ENCODE peak calls at places on chromosome 20, in ten cellular contexts. N, H, Q, W, X, F, A, T, E and M are unnamed samples. For H3K9me3, the result is how much of the 10 kb centered on the place peaks cover.

GRCh38 chr20:58229198-58229802 is 847 bp upstream of the ANKRD60 start:
- DNase-seq in N (no peak), H (no peak), Q (peak), W (no peak), X (no peak), F (no peak), A (no peak), T (no peak), E (no peak), M (no peak)

GRCh38 chr20:63942250-63943006 is 13.8 kb downstream of the UCKL1 start:
- DNase-seq in N (no peak), H (no peak), Q (peak), W (peak), X (peak), F (no peak), A (peak), T (no peak), E (no peak), M (no peak)

GRCh38 chr20:33392016-33392415 is 9.3 kb downstream of the CDK5RAP1 start:
- DNase-seq in N (peak), H (no peak), Q (no peak), W (no peak), X (peak), F (no peak), A (no peak), T (no peak), E (no peak), M (no peak)

GRCh38 chr20:57203986-57204385 is 62.5 kb downstream of the BMP7 start:
- DNase-seq in N (no peak), H (no peak), Q (no peak), W (no peak), X (no peak), F (no peak), A (no peak), T (no peak), E (no peak), M (no peak)

GRCh38 chr20:44491635-44492395 is 16.1 kb downstream of the TTPAL start:
- DNase-seq in N (no peak), H (peak), Q (peak), W (peak), X (peak), F (no peak), A (no peak), T (no peak), E (no peak), M (no peak)

GRCh38 chr20:52105573-52106422 is 85.8 kb downstream of the ZFP64 start:
- DNase-seq in N (no peak), H (no peak), Q (peak), W (no peak), X (peak), F (peak), A (no peak), T (no peak), E (no peak), M (no peak)

GRCh38 chr20:20085812-20086211 is 33.5 kb downstream of the CFAP61 start:
- DNase-seq in N (no peak), H (no peak), Q (no peak), W (peak), X (peak), F (no peak), A (no peak), T (no peak), E (no peak), M (no peak)

GRCh38 chr20:44790994-44791393 is 19.4 kb downstream of the RIMS4 start:
- DNase-seq in N (no peak), H (no peak), Q (no peak), W (no peak), X (no peak), F (no peak), A (no peak), T (no peak), E (no peak), M (no peak)

GRCh38 chr20:40502431-40502992 is 186.5 kb downstream of the MAFB start:
- DNase-seq in N (no peak), H (no peak), Q (no peak), W (no peak), X (no peak), F (peak), A (no peak), T (no peak), E (no peak), M (no peak)

GRCh38 chr20:10449270-10449669 is 14.2 kb downstream of the SLX4IP start:
- DNase-seq in N (no peak), H (no peak), Q (no peak), W (no peak), X (no peak), F (no peak), A (no peak), T (no peak), E (no peak), M (no peak)

GRCh38 chr20:35008411-35009342 is 53.0 kb downstream of the MYH7B start:
- DNase-seq in N (no peak), H (peak), Q (peak), W (peak), X (peak), F (no peak), A (no peak), T (no peak), E (peak), M (no peak)

GRCh38 chr20:14865169-14865568 is 527.8 kb upstream of the FLRT3 start:
- DNase-seq in N (no peak), H (no peak), Q (no peak), W (no peak), X (peak), F (no peak), A (no peak), T (no peak), E (no peak), M (no peak)

GRCh38 chr20:21511850-21512633 is 1.8 kb downstream of the NKX2-2 start:
- DNase-seq in N (no peak), H (no peak), Q (no peak), W (no peak), X (no peak), F (no peak), A (no peak), T (no peak), E (no peak), M (no peak)

GRCh38 chr20:53655909-53656652 is 62.4 kb upstream of the ZNF217 start:
- DNase-seq in N (no peak), H (no peak), Q (peak), W (no peak), X (peak), F (no peak), A (no peak), T (no peak), E (no peak), M (no peak)

GRCh38 chr20:48898210-48898609 is 23.3 kb upstream of the ARFGEF2 start:
- DNase-seq in N (no peak), H (no peak), Q (no peak), W (peak), X (peak), F (no peak), A (no peak), T (no peak), E (no peak), M (no peak)

GRCh38 chr20:40293740-40294139 is 395.3 kb downstream of the MAFB start:
- DNase-seq in N (no peak), H (peak), Q (peak), W (peak), X (peak), F (no peak), A (no peak), T (no peak), E (no peak), M (no peak)

GRCh38 chr20:57785720-57786119 is 75.9 kb upstream of the PMEPA1 start:
- DNase-seq in N (no peak), H (no peak), Q (no peak), W (no peak), X (peak), F (no peak), A (no peak), T (no peak), E (no peak), M (no peak)

GRCh38 chr20:52402514-52402913 is 210.9 kb upstream of the ZFP64 start:
- DNase-seq in N (no peak), H (no peak), Q (no peak), W (no peak), X (peak), F (no peak), A (no peak), T (no peak), E (no peak), M (no peak)

GRCh38 chr20:19692100-19692499 is 66.0 kb upstream of the RIN2 start:
- DNase-seq in N (no peak), H (no peak), Q (peak), W (no peak), X (peak), F (no peak), A (no peak), T (no peak), E (no peak), M (no peak)

GRCh38 chr20:47749367-47749766 is 35.9 kb downstream of the SULF2 start:
- DNase-seq in N (no peak), H (peak), Q (no peak), W (peak), X (no peak), F (no peak), A (peak), T (no peak), E (no peak), M (no peak)

GRCh38 chr20:6579824-6580223 is 187.7 kb upstream of the BMP2 start:
- DNase-seq in N (no peak), H (no peak), Q (no peak), W (no peak), X (no peak), F (no peak), A (no peak), T (no peak), E (no peak), M (no peak)

GRCh38 chr20:38224534-38224933 is 36.0 kb downstream of the KIAA1755 start:
- DNase-seq in N (no peak), H (no peak), Q (no peak), W (no peak), X (no peak), F (no peak), A (peak), T (no peak), E (no peak), M (no peak)

GRCh38 chr20:29297411-29298270 is 1959.8 kb upstream of the DEFB115 start:
- DNase-seq in N (no peak), H (no peak), Q (no peak), W (no peak), X (no peak), F (no peak), A (no peak), T (no peak), E (peak), M (no peak)
- H3K9me3 ChIP-seq in N (half or more), H (half or more), Q (under half), W (half or more), X (under half), F (under half), A (under half), T (under half), E (under half), M (under half)

GRCh38 chr20:41598719-41599118 is 19.5 kb downstream of the CHD6 start:
- DNase-seq in N (no peak), H (no peak), Q (no peak), W (no peak), X (no peak), F (no peak), A (no peak), T (no peak), E (no peak), M (no peak)
- H3K9me3 ChIP-seq in N (under half), H (under half), Q (under half), W (under half), X (under half), F (under half), A (under half), T (under half), E (under half), M (under half)

GRCh38 chr20:59633646-59634045 is 29.3 kb downstream of the PHACTR3 start:
- DNase-seq in N (no peak), H (no peak), Q (no peak), W (no peak), X (no peak), F (no peak), A (no peak), T (no peak), E (no peak), M (no peak)
- H3K9me3 ChIP-seq in N (under half), H (under half), Q (under half), W (under half), X (under half), F (under half), A (under half), T (under half), E (under half), M (under half)

DNA sequence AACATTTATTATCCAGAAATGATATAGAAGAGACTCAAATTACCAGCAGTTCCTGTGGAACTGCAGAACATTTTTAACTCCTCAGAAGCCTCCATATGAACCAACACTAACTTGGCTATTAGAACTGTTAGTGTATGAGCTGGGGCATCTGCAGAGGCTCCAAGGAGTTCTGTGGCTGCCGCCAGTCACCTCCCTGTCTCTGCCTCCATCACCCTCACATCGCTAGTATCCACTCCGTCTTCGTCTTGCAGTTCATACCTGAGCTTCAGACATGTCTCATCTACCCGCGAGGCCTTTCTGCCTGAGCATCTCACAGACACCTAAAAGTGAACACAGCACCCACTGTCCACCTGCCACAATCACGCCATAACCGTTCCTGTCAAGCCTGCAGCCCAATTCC is 89.5 kb upstream of the CST7 start:
- DNase-seq in N (no peak), H (no peak), Q (no peak), W (no peak), X (no peak), F (no peak), A (no peak), T (no peak), E (no peak), M (no peak)
- H3K9me3 ChIP-seq in N (under half), H (under half), Q (under half), W (under half), X (under half), F (under half), A (under half), T (under half), E (under half), M (under half)

DNA sequence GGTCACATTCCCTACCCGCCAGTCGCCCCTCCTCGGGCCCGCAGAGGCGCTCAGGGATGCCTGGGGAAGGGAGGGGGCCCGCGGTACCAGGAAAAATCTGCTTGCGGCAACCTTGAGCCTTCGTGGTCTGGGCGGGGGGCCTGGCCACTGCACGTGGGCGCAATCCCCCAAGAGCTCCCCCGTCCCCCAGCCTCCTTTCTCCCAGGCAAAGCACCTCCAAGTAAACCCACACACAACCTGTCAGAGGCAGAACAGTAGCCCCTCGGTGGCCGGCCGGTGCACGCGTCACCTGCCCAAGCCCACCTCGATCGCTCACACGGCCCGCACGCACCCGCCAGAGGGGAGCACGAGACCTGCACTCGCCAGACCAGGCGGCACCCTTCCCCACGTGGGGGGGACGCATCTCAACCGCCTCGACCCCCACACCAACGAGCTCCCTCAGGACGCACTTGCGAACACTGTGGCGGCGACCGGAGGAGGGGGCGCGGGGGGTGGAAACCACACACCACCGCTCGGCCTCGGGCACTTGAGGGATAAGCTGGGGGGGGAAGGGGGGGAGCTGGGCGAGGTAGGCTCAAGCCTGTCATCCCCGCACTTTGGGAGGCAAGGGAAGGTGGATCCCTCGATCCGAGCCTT is 1955.7 kb upstream of the DEFB115 start:
- DNase-seq in N (no peak), H (no peak), Q (no peak), W (no peak), X (no peak), F (no peak), A (peak), T (no peak), E (peak), M (no peak)
- H3K9me3 ChIP-seq in N (half or more), H (half or more), Q (under half), W (under half), X (under half), F (under half), A (under half), T (under half), E (under half), M (under half)